ENCODE peak calls at places on chromosomes 13 and 19, in eight cellular contexts. One of them, this sample, is unnamed. For H3K4me1 and H3K36me3, the result is how much of the 10 kb centered on the place peaks cover.

GRCh38 chr19:42069619-42070293 is at the start of gene GRIK5:
- DNase-seq in GM23248: peak
- DNase-seq in ascending aorta: no peak
- DNase-seq in stomach: no peak
- DNase-seq in mammary epithelial cell: no peak
- DNase-seq in DND-41: no peak
- DNase-seq in IMR-90: no peak
- DNase-seq in prostate gland: no peak
- DNase-seq in this sample: no peak

GRCh38 chr19:40598918-40599307 is 2.3 kb upstream of the LTBP4 start:
- DNase-seq in GM23248: no peak
- DNase-seq in ascending aorta: no peak
- DNase-seq in stomach: no peak
- DNase-seq in mammary epithelial cell: no peak
- DNase-seq in DND-41: no peak
- DNase-seq in IMR-90: no peak
- DNase-seq in prostate gland: no peak
- DNase-seq in this sample: no peak

GRCh38 chr13:43905435-43906031 is 25.8 kb downstream of the LACC1 start:
- DNase-seq in GM23248: peak
- DNase-seq in ascending aorta: no peak
- DNase-seq in stomach: no peak
- DNase-seq in mammary epithelial cell: peak
- DNase-seq in DND-41: peak
- DNase-seq in IMR-90: peak
- DNase-seq in prostate gland: peak
- DNase-seq in this sample: peak

GRCh38 chr19:10823690-10824089 is 12.3 kb downstream of the TMED1 start:
- DNase-seq in GM23248: no peak
- DNase-seq in ascending aorta: no peak
- DNase-seq in stomach: no peak
- DNase-seq in mammary epithelial cell: no peak
- DNase-seq in DND-41: no peak
- DNase-seq in IMR-90: no peak
- DNase-seq in prostate gland: no peak
- DNase-seq in this sample: no peak

GRCh38 chr19:11091343-11092153 is 2.3 kb downstream of the LDLR start:
- DNase-seq in GM23248: peak
- DNase-seq in ascending aorta: peak
- DNase-seq in stomach: peak
- DNase-seq in mammary epithelial cell: peak
- DNase-seq in DND-41: no peak
- DNase-seq in IMR-90: peak
- DNase-seq in prostate gland: peak
- DNase-seq in this sample: peak

GRCh38 chr19:10568444-10568825 is 344 bp downstream of the CDKN2D start:
- DNase-seq in GM23248: peak
- DNase-seq in ascending aorta: no peak
- DNase-seq in stomach: peak
- DNase-seq in mammary epithelial cell: peak
- DNase-seq in DND-41: no peak
- DNase-seq in IMR-90: no peak
- DNase-seq in prostate gland: no peak
- DNase-seq in this sample: peak

GRCh38 chr19:32702010-32702409 is 10.4 kb downstream of the NUDT19 start:
- DNase-seq in GM23248: no peak
- DNase-seq in ascending aorta: no peak
- DNase-seq in stomach: peak
- DNase-seq in mammary epithelial cell: no peak
- DNase-seq in DND-41: no peak
- DNase-seq in IMR-90: no peak
- DNase-seq in prostate gland: no peak
- DNase-seq in this sample: no peak

GRCh38 chr19:10260141-10260584 is 8.1 kb downstream of the MRPL4 start:
- DNase-seq in GM23248: peak
- DNase-seq in ascending aorta: no peak
- DNase-seq in stomach: peak
- DNase-seq in mammary epithelial cell: peak
- DNase-seq in DND-41: no peak
- DNase-seq in IMR-90: no peak
- DNase-seq in prostate gland: no peak
- DNase-seq in this sample: peak

GRCh38 chr13:84500016-84500415 is 617.7 kb upstream of the SLITRK1 start:
- DNase-seq in GM23248: no peak
- DNase-seq in ascending aorta: no peak
- DNase-seq in stomach: no peak
- DNase-seq in mammary epithelial cell: no peak
- DNase-seq in DND-41: no peak
- DNase-seq in IMR-90: peak
- DNase-seq in prostate gland: no peak
- DNase-seq in this sample: no peak

GRCh38 chr19:46546194-46546896 is 50.7 kb upstream of the PNMA8B start:
- DNase-seq in GM23248: peak
- DNase-seq in ascending aorta: no peak
- DNase-seq in stomach: peak
- DNase-seq in mammary epithelial cell: peak
- DNase-seq in DND-41: peak
- DNase-seq in IMR-90: peak
- DNase-seq in prostate gland: peak
- DNase-seq in this sample: peak

GRCh38 chr13:84445776-84446175 is 563.5 kb upstream of the SLITRK1 start:
- DNase-seq in GM23248: peak
- DNase-seq in ascending aorta: no peak
- DNase-seq in stomach: no peak
- DNase-seq in mammary epithelial cell: peak
- DNase-seq in DND-41: no peak
- DNase-seq in IMR-90: peak
- DNase-seq in prostate gland: no peak
- DNase-seq in this sample: no peak

GRCh38 chr19:8680676-8681344 is 17.8 kb downstream of the ACTL9 start:
- DNase-seq in GM23248: no peak
- DNase-seq in ascending aorta: no peak
- DNase-seq in stomach: no peak
- DNase-seq in mammary epithelial cell: no peak
- DNase-seq in DND-41: no peak
- DNase-seq in IMR-90: no peak
- DNase-seq in prostate gland: no peak
- DNase-seq in this sample: no peak

GRCh38 chr13:98751397-98752110 is 918 bp downstream of the SLC15A1 start:
- DNase-seq in GM23248: peak
- DNase-seq in ascending aorta: no peak
- DNase-seq in stomach: no peak
- DNase-seq in mammary epithelial cell: no peak
- DNase-seq in DND-41: no peak
- DNase-seq in IMR-90: peak
- DNase-seq in prostate gland: no peak
- DNase-seq in this sample: no peak

GRCh38 chr13:85347251-85347650 is 452.0 kb downstream of the SLITRK6 start:
- DNase-seq in GM23248: no peak
- DNase-seq in ascending aorta: no peak
- DNase-seq in stomach: no peak
- DNase-seq in mammary epithelial cell: peak
- DNase-seq in DND-41: no peak
- DNase-seq in IMR-90: peak
- DNase-seq in prostate gland: no peak
- DNase-seq in this sample: no peak

GRCh38 chr19:18603255-18603957 is 3.2 kb downstream of the CRLF1 start:
- DNase-seq in GM23248: peak
- DNase-seq in ascending aorta: no peak
- DNase-seq in stomach: no peak
- DNase-seq in mammary epithelial cell: no peak
- DNase-seq in DND-41: no peak
- DNase-seq in IMR-90: no peak
- DNase-seq in prostate gland: no peak
- DNase-seq in this sample: no peak

GRCh38 chr19:3699071-3699740 is 1.1 kb downstream of the PIP5K1C start:
- DNase-seq in GM23248: peak
- DNase-seq in ascending aorta: no peak
- DNase-seq in stomach: no peak
- DNase-seq in mammary epithelial cell: peak
- DNase-seq in DND-41: peak
- DNase-seq in IMR-90: peak
- DNase-seq in prostate gland: no peak
- DNase-seq in this sample: no peak

DNA sequence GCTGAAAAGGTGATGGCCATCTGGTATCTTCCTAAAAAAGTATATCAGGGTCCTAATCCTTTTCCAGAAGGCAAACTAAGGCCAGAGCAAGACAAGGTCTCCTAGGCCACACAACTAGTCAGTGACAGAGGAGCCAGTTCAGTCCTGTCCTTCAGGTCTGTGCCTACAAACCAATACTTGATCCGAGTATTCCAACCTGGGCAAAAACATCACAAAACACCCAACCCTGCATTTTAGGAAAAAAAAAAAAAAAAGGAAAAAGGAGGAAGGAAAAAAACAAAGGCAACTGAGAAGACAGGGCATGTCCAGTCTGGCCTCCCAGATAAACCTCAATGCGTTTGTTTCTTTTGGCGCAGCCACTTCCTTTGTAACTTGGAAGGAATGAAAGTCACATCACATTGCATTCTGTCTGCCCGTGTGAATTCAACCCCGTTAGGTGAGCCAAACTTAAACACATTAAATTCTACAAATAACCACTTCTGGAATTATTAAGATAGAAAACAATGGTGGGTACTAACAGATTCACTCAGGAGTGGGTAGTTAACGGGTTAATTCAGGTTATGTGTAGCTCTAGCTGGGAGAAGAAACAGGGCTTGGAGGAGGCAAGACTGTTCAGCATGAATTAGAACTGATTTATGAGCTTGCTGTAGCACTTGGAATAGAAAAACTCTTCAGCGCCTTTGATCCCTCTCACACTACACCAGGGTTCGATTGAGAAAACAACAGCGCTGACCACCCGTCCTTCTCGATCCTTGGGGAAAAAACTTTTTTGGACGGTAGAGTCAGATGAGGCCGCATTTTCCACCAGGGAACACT is 43.0 kb upstream of the HNRNPA1L2 start:
- DNase-seq in GM23248: peak
- DNase-seq in ascending aorta: no peak
- DNase-seq in stomach: no peak
- DNase-seq in mammary epithelial cell: peak
- DNase-seq in DND-41: no peak
- DNase-seq in IMR-90: peak
- DNase-seq in prostate gland: peak
- DNase-seq in this sample: no peak
- H3K27ac ChIP-seq in GM23248: peak
- H3K27ac ChIP-seq in ascending aorta: peak
- H3K27ac ChIP-seq in stomach: peak
- H3K27ac ChIP-seq in mammary epithelial cell: peak
- H3K27ac ChIP-seq in DND-41: no peak
- H3K27ac ChIP-seq in IMR-90: peak
- H3K27ac ChIP-seq in prostate gland: peak
- H3K27ac ChIP-seq in this sample: no peak

GRCh38 chr13:114066956-114067355 is 65.5 kb downstream of the RASA3 start:
- DNase-seq in GM23248: no peak
- DNase-seq in ascending aorta: no peak
- DNase-seq in stomach: no peak
- DNase-seq in mammary epithelial cell: no peak
- DNase-seq in DND-41: no peak
- DNase-seq in IMR-90: no peak
- DNase-seq in prostate gland: no peak
- DNase-seq in this sample: no peak

GRCh38 chr13:114065926-114066774 is 66.3 kb downstream of the RASA3 start:
- DNase-seq in GM23248: peak
- DNase-seq in ascending aorta: no peak
- DNase-seq in stomach: no peak
- DNase-seq in mammary epithelial cell: no peak
- DNase-seq in DND-41: no peak
- DNase-seq in IMR-90: no peak
- DNase-seq in prostate gland: no peak
- DNase-seq in this sample: no peak

GRCh38 chr13:114064516-114065140 is 67.8 kb downstream of the RASA3 start:
- DNase-seq in GM23248: peak
- DNase-seq in ascending aorta: no peak
- DNase-seq in stomach: peak
- DNase-seq in mammary epithelial cell: peak
- DNase-seq in DND-41: no peak
- DNase-seq in IMR-90: peak
- DNase-seq in prostate gland: peak
- DNase-seq in this sample: no peak

GRCh38 chr13:114063545-114064515 is 68.6 kb downstream of the RASA3 start:
- DNase-seq in GM23248: peak
- DNase-seq in ascending aorta: no peak
- DNase-seq in stomach: peak
- DNase-seq in mammary epithelial cell: peak
- DNase-seq in DND-41: no peak
- DNase-seq in IMR-90: peak
- DNase-seq in prostate gland: no peak
- DNase-seq in this sample: no peak

GRCh38 chr13:114065141-114065925 is 67.1 kb downstream of the RASA3 start:
- DNase-seq in GM23248: peak
- DNase-seq in ascending aorta: peak
- DNase-seq in stomach: peak
- DNase-seq in mammary epithelial cell: peak
- DNase-seq in DND-41: no peak
- DNase-seq in IMR-90: peak
- DNase-seq in prostate gland: peak
- DNase-seq in this sample: peak
- H3K4me1 ChIP-seq in GM23248: half or more
- H3K4me1 ChIP-seq in ascending aorta: under half
- H3K4me1 ChIP-seq in stomach: half or more
- H3K4me1 ChIP-seq in mammary epithelial cell: under half
- H3K4me1 ChIP-seq in DND-41: under half
- H3K4me1 ChIP-seq in IMR-90: half or more
- H3K4me1 ChIP-seq in prostate gland: under half
- H3K4me1 ChIP-seq in this sample: half or more

DNA sequence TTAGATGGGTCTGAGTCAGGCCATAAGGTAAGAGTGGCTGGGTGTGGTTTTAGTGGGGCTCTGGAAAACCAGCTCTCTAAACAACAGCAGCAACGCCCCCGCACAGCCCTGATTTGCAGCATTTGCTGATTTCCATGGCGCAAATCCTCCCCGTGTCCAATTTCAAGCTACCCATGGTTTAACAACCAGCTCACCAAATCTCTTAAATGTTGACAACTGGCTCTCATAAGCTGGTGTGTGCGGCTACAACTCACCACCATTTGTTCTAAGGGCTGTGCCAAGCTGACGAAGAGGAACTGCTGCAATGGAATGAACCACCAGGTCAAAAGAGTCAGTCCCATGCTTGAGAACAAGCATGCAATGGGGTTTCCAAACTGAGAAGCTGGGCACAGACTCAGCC is 22.9 kb downstream of the PARP4 start:
- DNase-seq in GM23248: no peak
- DNase-seq in ascending aorta: no peak
- DNase-seq in stomach: no peak
- DNase-seq in mammary epithelial cell: no peak
- DNase-seq in DND-41: no peak
- DNase-seq in IMR-90: no peak
- DNase-seq in prostate gland: no peak
- DNase-seq in this sample: no peak
- H3K36me3 ChIP-seq in GM23248: half or more
- H3K36me3 ChIP-seq in ascending aorta: under half
- H3K36me3 ChIP-seq in stomach: half or more
- H3K36me3 ChIP-seq in mammary epithelial cell: under half
- H3K36me3 ChIP-seq in DND-41: half or more
- H3K36me3 ChIP-seq in IMR-90: under half
- H3K36me3 ChIP-seq in prostate gland: under half
- H3K36me3 ChIP-seq in this sample: half or more

DNA sequence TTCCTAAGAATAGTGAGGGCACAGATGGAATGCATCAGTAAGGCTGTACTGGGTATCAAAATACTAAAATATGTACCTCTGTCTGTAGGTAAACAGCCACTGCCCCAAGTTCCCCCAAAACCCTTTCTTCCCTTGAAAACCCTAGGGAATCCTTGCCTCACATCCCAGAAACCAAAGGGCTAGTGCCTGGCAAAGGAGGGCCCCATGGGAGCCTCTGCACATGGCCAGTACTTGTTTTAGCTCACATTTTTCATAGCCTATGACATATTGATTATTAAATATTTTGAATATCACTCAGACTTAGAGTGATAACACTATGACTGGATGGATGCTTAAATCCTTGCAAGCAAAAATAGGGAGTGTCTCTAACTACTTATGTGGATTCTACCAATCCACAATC is 237.1 kb downstream of the LHFPL6 start:
- DNase-seq in GM23248: no peak
- DNase-seq in ascending aorta: no peak
- DNase-seq in stomach: no peak
- DNase-seq in mammary epithelial cell: no peak
- DNase-seq in DND-41: no peak
- DNase-seq in IMR-90: no peak
- DNase-seq in prostate gland: no peak
- DNase-seq in this sample: no peak
- H3K27ac ChIP-seq in GM23248: no peak
- H3K27ac ChIP-seq in ascending aorta: peak
- H3K27ac ChIP-seq in stomach: no peak
- H3K27ac ChIP-seq in mammary epithelial cell: no peak
- H3K27ac ChIP-seq in DND-41: no peak
- H3K27ac ChIP-seq in IMR-90: no peak
- H3K27ac ChIP-seq in prostate gland: no peak
- H3K27ac ChIP-seq in this sample: no peak